ENCODE peak calls at places on chromosomes 1 and 21, in ten cellular contexts. One of them, this sample, is unnamed.

GRCh38 chr1:226697151-226697575 is 41.9 kb downstream of the ITPKB start:
- DNase-seq in AG09309: no peak
- DNase-seq in fibroblast of mammary gland: peak
- DNase-seq in foreskin fibroblast: peak
- DNase-seq in GM12864: no peak
- DNase-seq in spleen: no peak
- DNase-seq in cardiac muscle cell: no peak
- DNase-seq in OCI-LY7: no peak
- DNase-seq in PC-9: peak
- DNase-seq in HCT116: no peak
- DNase-seq in this sample: no peak

GRCh38 chr1:66240491-66241484 is 293.2 kb upstream of the SGIP1 start:
- DNase-seq in spleen: no peak
- DNase-seq in fibroblast of mammary gland: no peak
- DNase-seq in HCT116: no peak
- DNase-seq in OCI-LY7: no peak
- DNase-seq in PC-9: no peak
- DNase-seq in cardiac muscle cell: peak
- DNase-seq in GM12864: no peak
- DNase-seq in AG09309: no peak
- DNase-seq in foreskin fibroblast: no peak
- DNase-seq in this sample: no peak

GRCh38 chr1:76867342-76868130 is at the start of gene ST6GALNAC5:
- DNase-seq in OCI-LY7: no peak
- DNase-seq in AG09309: no peak
- DNase-seq in PC-9: no peak
- DNase-seq in cardiac muscle cell: peak
- DNase-seq in GM12864: no peak
- DNase-seq in spleen: peak
- DNase-seq in fibroblast of mammary gland: peak
- DNase-seq in HCT116: no peak
- DNase-seq in foreskin fibroblast: peak
- DNase-seq in this sample: no peak

GRCh38 chr1:209383422-209383821 is 200.1 kb upstream of the CAMK1G start:
- DNase-seq in cardiac muscle cell: no peak
- DNase-seq in foreskin fibroblast: peak
- DNase-seq in spleen: no peak
- DNase-seq in OCI-LY7: no peak
- DNase-seq in GM12864: no peak
- DNase-seq in fibroblast of mammary gland: no peak
- DNase-seq in AG09309: no peak
- DNase-seq in HCT116: no peak
- DNase-seq in PC-9: peak
- DNase-seq in this sample: no peak

GRCh38 chr1:216020743-216021345 is 402.4 kb downstream of the USH2A start:
- DNase-seq in fibroblast of mammary gland: no peak
- DNase-seq in PC-9: no peak
- DNase-seq in foreskin fibroblast: no peak
- DNase-seq in OCI-LY7: no peak
- DNase-seq in spleen: no peak
- DNase-seq in HCT116: no peak
- DNase-seq in AG09309: no peak
- DNase-seq in cardiac muscle cell: no peak
- DNase-seq in GM12864: no peak
- DNase-seq in this sample: no peak

GRCh38 chr1:92446990-92447681 is 39.6 kb downstream of the GFI1 start:
- DNase-seq in HCT116: no peak
- DNase-seq in AG09309: no peak
- DNase-seq in spleen: no peak
- DNase-seq in cardiac muscle cell: peak
- DNase-seq in OCI-LY7: no peak
- DNase-seq in PC-9: peak
- DNase-seq in foreskin fibroblast: no peak
- DNase-seq in GM12864: no peak
- DNase-seq in fibroblast of mammary gland: no peak
- DNase-seq in this sample: no peak

GRCh38 chr1:212234431-212235298 is 50.5 kb upstream of the PPP2R5A start:
- DNase-seq in GM12864: no peak
- DNase-seq in foreskin fibroblast: peak
- DNase-seq in PC-9: peak
- DNase-seq in cardiac muscle cell: peak
- DNase-seq in OCI-LY7: no peak
- DNase-seq in AG09309: peak
- DNase-seq in HCT116: peak
- DNase-seq in fibroblast of mammary gland: peak
- DNase-seq in spleen: no peak
- DNase-seq in this sample: peak

GRCh38 chr1:196678510-196678884 is 26.7 kb downstream of the CFH start:
- DNase-seq in OCI-LY7: no peak
- DNase-seq in GM12864: no peak
- DNase-seq in foreskin fibroblast: peak
- DNase-seq in HCT116: no peak
- DNase-seq in AG09309: no peak
- DNase-seq in cardiac muscle cell: no peak
- DNase-seq in PC-9: no peak
- DNase-seq in spleen: no peak
- DNase-seq in fibroblast of mammary gland: peak
- DNase-seq in this sample: peak

GRCh38 chr1:63698001-63698838 is 75.6 kb upstream of the ROR1 start:
- DNase-seq in GM12864: no peak
- DNase-seq in foreskin fibroblast: no peak
- DNase-seq in spleen: no peak
- DNase-seq in fibroblast of mammary gland: no peak
- DNase-seq in cardiac muscle cell: no peak
- DNase-seq in AG09309: no peak
- DNase-seq in PC-9: no peak
- DNase-seq in HCT116: no peak
- DNase-seq in OCI-LY7: no peak
- DNase-seq in this sample: no peak

GRCh38 chr1:199687321-199687720 is 340.2 kb upstream of the NR5A2 start:
- DNase-seq in PC-9: no peak
- DNase-seq in cardiac muscle cell: no peak
- DNase-seq in HCT116: no peak
- DNase-seq in AG09309: no peak
- DNase-seq in OCI-LY7: no peak
- DNase-seq in spleen: no peak
- DNase-seq in foreskin fibroblast: peak
- DNase-seq in GM12864: no peak
- DNase-seq in fibroblast of mammary gland: peak
- DNase-seq in this sample: no peak

GRCh38 chr1:55718758-55719671 is 503.9 kb upstream of the USP24 start:
- DNase-seq in foreskin fibroblast: peak
- DNase-seq in AG09309: peak
- DNase-seq in OCI-LY7: no peak
- DNase-seq in GM12864: no peak
- DNase-seq in PC-9: peak
- DNase-seq in spleen: no peak
- DNase-seq in HCT116: no peak
- DNase-seq in fibroblast of mammary gland: peak
- DNase-seq in cardiac muscle cell: peak
- DNase-seq in this sample: peak

GRCh38 chr1:6348511-6349191 is 44.9 kb downstream of the ACOT7 start:
- DNase-seq in PC-9: no peak
- DNase-seq in fibroblast of mammary gland: peak
- DNase-seq in spleen: peak
- DNase-seq in HCT116: no peak
- DNase-seq in cardiac muscle cell: no peak
- DNase-seq in OCI-LY7: no peak
- DNase-seq in foreskin fibroblast: no peak
- DNase-seq in GM12864: no peak
- DNase-seq in AG09309: no peak
- DNase-seq in this sample: no peak

GRCh38 chr1:100130552-100131077 is 2.1 kb downstream of the SASS6 start:
- DNase-seq in OCI-LY7: no peak
- DNase-seq in foreskin fibroblast: peak
- DNase-seq in HCT116: no peak
- DNase-seq in AG09309: no peak
- DNase-seq in spleen: no peak
- DNase-seq in PC-9: no peak
- DNase-seq in GM12864: no peak
- DNase-seq in cardiac muscle cell: no peak
- DNase-seq in fibroblast of mammary gland: peak
- DNase-seq in this sample: no peak

GRCh38 chr1:100131623-100132022 is 1.1 kb downstream of the SASS6 start:
- DNase-seq in GM12864: no peak
- DNase-seq in PC-9: no peak
- DNase-seq in fibroblast of mammary gland: no peak
- DNase-seq in AG09309: no peak
- DNase-seq in foreskin fibroblast: no peak
- DNase-seq in OCI-LY7: no peak
- DNase-seq in HCT116: no peak
- DNase-seq in spleen: no peak
- DNase-seq in cardiac muscle cell: no peak
- DNase-seq in this sample: no peak

GRCh38 chr1:100122177-100122576 is 10.6 kb downstream of the SASS6 start:
- DNase-seq in fibroblast of mammary gland: no peak
- DNase-seq in foreskin fibroblast: no peak
- DNase-seq in PC-9: no peak
- DNase-seq in GM12864: no peak
- DNase-seq in AG09309: peak
- DNase-seq in cardiac muscle cell: no peak
- DNase-seq in OCI-LY7: no peak
- DNase-seq in spleen: no peak
- DNase-seq in HCT116: no peak
- DNase-seq in this sample: no peak

GRCh38 chr1:100132566-100133477 is at the start of the genes SASS6 and TRMT13:
- DNase-seq in fibroblast of mammary gland: peak
- DNase-seq in AG09309: peak
- DNase-seq in HCT116: peak
- DNase-seq in OCI-LY7: peak
- DNase-seq in cardiac muscle cell: peak
- DNase-seq in foreskin fibroblast: peak
- DNase-seq in PC-9: peak
- DNase-seq in spleen: peak
- DNase-seq in GM12864: peak
- DNase-seq in this sample: peak

GRCh38 chr1:100127226-100127625 is 5.5 kb downstream of the SASS6 start:
- DNase-seq in spleen: no peak
- DNase-seq in GM12864: no peak
- DNase-seq in PC-9: no peak
- DNase-seq in HCT116: no peak
- DNase-seq in OCI-LY7: no peak
- DNase-seq in fibroblast of mammary gland: no peak
- DNase-seq in AG09309: no peak
- DNase-seq in cardiac muscle cell: no peak
- DNase-seq in foreskin fibroblast: no peak
- DNase-seq in this sample: no peak
- TF ChIP-seq CTCF in spleen: no peak
- TF ChIP-seq CTCF in GM12864: no peak
- TF ChIP-seq CTCF in PC-9: no peak
- TF ChIP-seq CTCF in HCT116: no peak
- TF ChIP-seq CTCF in OCI-LY7: no peak
- TF ChIP-seq CTCF in fibroblast of mammary gland: no peak
- TF ChIP-seq CTCF in AG09309: no peak
- TF ChIP-seq CTCF in cardiac muscle cell: no peak
- TF ChIP-seq CTCF in foreskin fibroblast: no peak
- TF ChIP-seq CTCF in this sample: no peak

GRCh38 chr1:179310271-179310670 is 16.7 kb downstream of the SOAT1 start:
- DNase-seq in fibroblast of mammary gland: peak
- DNase-seq in cardiac muscle cell: no peak
- DNase-seq in HCT116: no peak
- DNase-seq in PC-9: no peak
- DNase-seq in foreskin fibroblast: peak
- DNase-seq in spleen: no peak
- DNase-seq in OCI-LY7: no peak
- DNase-seq in GM12864: no peak
- DNase-seq in AG09309: peak
- DNase-seq in this sample: peak
- H3K4me3 ChIP-seq in fibroblast of mammary gland: no peak
- H3K4me3 ChIP-seq in cardiac muscle cell: no peak
- H3K4me3 ChIP-seq in HCT116: no peak
- H3K4me3 ChIP-seq in PC-9: no peak
- H3K4me3 ChIP-seq in foreskin fibroblast: no peak
- H3K4me3 ChIP-seq in spleen: no peak
- H3K4me3 ChIP-seq in OCI-LY7: no peak
- H3K4me3 ChIP-seq in GM12864: no peak
- H3K4me3 ChIP-seq in AG09309: no peak
- H3K4me3 ChIP-seq in this sample: no peak

GRCh38 chr21:44939532-44940115 is at the start of gene SLX9:
- DNase-seq in HCT116: peak
- DNase-seq in spleen: peak
- DNase-seq in fibroblast of mammary gland: peak
- DNase-seq in OCI-LY7: peak
- DNase-seq in cardiac muscle cell: peak
- DNase-seq in foreskin fibroblast: peak
- DNase-seq in PC-9: peak
- DNase-seq in AG09309: peak
- DNase-seq in GM12864: no peak
- DNase-seq in this sample: no peak
- TF ChIP-seq CTCF in HCT116: no peak
- TF ChIP-seq CTCF in spleen: no peak
- TF ChIP-seq CTCF in fibroblast of mammary gland: no peak
- TF ChIP-seq CTCF in OCI-LY7: no peak
- TF ChIP-seq CTCF in cardiac muscle cell: no peak
- TF ChIP-seq CTCF in foreskin fibroblast: no peak
- TF ChIP-seq CTCF in PC-9: no peak
- TF ChIP-seq CTCF in AG09309: no peak
- TF ChIP-seq CTCF in GM12864: no peak
- TF ChIP-seq CTCF in this sample: no peak

DNA sequence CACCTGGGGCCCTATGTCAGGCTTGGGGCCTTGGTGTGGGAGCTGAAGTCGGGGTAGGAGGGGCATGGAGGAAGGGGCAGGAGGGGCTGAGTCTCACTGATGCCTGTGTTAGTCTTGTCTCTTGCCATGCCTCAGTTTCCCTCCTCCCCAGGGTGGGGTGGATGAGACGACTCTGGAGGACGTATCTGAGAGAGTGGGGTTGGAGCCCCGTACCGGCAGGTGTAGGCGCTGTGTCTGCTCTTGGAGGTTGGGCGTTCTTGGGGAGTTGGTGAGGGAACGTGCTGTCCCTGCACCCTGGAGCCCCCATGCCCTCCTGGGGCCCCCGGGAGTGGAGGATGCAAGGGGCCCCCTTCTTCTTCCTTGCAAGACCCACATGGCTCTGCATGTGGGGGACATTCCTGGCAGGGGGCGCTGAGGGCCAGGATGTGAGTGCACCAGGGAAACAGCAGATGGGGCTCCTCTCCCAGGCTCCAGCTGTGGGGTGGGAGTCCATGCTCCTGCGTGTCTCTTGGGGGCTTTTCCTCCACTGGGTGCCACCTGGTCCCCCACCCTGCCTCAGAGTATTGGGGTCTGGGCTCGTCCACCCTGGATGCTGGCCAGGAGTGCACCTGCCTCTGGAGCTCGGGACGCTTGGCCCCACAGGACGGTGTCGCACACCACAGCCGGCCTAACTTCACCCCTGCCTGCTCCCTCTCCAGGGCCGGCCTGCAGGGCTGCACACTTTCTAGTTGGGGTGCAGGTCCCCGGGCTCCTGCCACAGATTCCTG is 1.4 kb upstream of the TNFRSF14 start:
- DNase-seq in foreskin fibroblast: peak
- DNase-seq in PC-9: no peak
- DNase-seq in OCI-LY7: peak
- DNase-seq in spleen: peak
- DNase-seq in GM12864: no peak
- DNase-seq in AG09309: no peak
- DNase-seq in fibroblast of mammary gland: no peak
- DNase-seq in HCT116: no peak
- DNase-seq in cardiac muscle cell: peak
- DNase-seq in this sample: no peak
- H3K4me3 ChIP-seq in foreskin fibroblast: no peak
- H3K4me3 ChIP-seq in PC-9: no peak
- H3K4me3 ChIP-seq in OCI-LY7: no peak
- H3K4me3 ChIP-seq in spleen: no peak
- H3K4me3 ChIP-seq in GM12864: peak
- H3K4me3 ChIP-seq in AG09309: no peak
- H3K4me3 ChIP-seq in fibroblast of mammary gland: no peak
- H3K4me3 ChIP-seq in HCT116: no peak
- H3K4me3 ChIP-seq in cardiac muscle cell: no peak
- H3K4me3 ChIP-seq in this sample: no peak

GRCh38 chr1:102852583-102852982 is 255.7 kb downstream of the COL11A1 start:
- DNase-seq in GM12864: no peak
- DNase-seq in OCI-LY7: no peak
- DNase-seq in foreskin fibroblast: peak
- DNase-seq in HCT116: no peak
- DNase-seq in cardiac muscle cell: no peak
- DNase-seq in spleen: no peak
- DNase-seq in AG09309: no peak
- DNase-seq in PC-9: no peak
- DNase-seq in fibroblast of mammary gland: peak
- DNase-seq in this sample: no peak
- TF ChIP-seq CTCF in GM12864: no peak
- TF ChIP-seq CTCF in OCI-LY7: no peak
- TF ChIP-seq CTCF in foreskin fibroblast: peak
- TF ChIP-seq CTCF in HCT116: no peak
- TF ChIP-seq CTCF in cardiac muscle cell: peak
- TF ChIP-seq CTCF in spleen: no peak
- TF ChIP-seq CTCF in AG09309: peak
- TF ChIP-seq CTCF in PC-9: peak
- TF ChIP-seq CTCF in fibroblast of mammary gland: peak
- TF ChIP-seq CTCF in this sample: peak